ENCODE peak calls at places on chromosomes 1 and 21, in seven cellular contexts. F is sigmoid colon, C is uterus, V is stomach, O is HCT116, G is adrenal gland, A is K562. Q is an unnamed sample. For H3K36me3, the result is how much of the 10 kb centered on the place peaks cover.

GRCh38 chr1:39788758-39789570 is at the start of gene BMP8B:
- DNase-seq in F (peak), C (no peak), V (peak), O (peak), G (peak), A (peak), Q (peak)

GRCh38 chr1:241532173-241532553 is at the start of gene KMO:
- DNase-seq in F (no peak), C (no peak), V (no peak), O (no peak), G (peak), A (no peak), Q (no peak)

GRCh38 chr1:31775170-31775569 is 11.0 kb upstream of the ADGRB2 start:
- DNase-seq in F (no peak), C (no peak), V (no peak), O (no peak), G (no peak), A (no peak), Q (no peak)

GRCh38 chr1:150696590-150696989 is 364 bp downstream of the GOLPH3L start:
- DNase-seq in F (no peak), C (no peak), V (no peak), O (no peak), G (no peak), A (no peak), Q (no peak)

GRCh38 chr1:68149110-68149798 is 83.1 kb downstream of the WLS start:
- DNase-seq in F (no peak), C (no peak), V (no peak), O (no peak), G (no peak), A (no peak), Q (no peak)

GRCh38 chr1:47432071-47433036 is 5.5 kb upstream of the FOXD2 start:
- DNase-seq in F (peak), C (peak), V (peak), O (no peak), G (peak), A (peak), Q (peak)

GRCh38 chr1:179124866-179125265 is 43.0 kb downstream of the TOR3A start:
- DNase-seq in F (no peak), C (no peak), V (no peak), O (no peak), G (no peak), A (no peak), Q (no peak)

GRCh38 chr1:62054188-62054587 is 140.5 kb upstream of the L1TD1 start:
- DNase-seq in F (no peak), C (no peak), V (no peak), O (no peak), G (no peak), A (no peak), Q (no peak)

GRCh38 chr1:23664837-23665795 is 26.5 kb upstream of the RPL11 start:
- DNase-seq in F (no peak), C (no peak), V (no peak), O (peak), G (peak), A (no peak), Q (no peak)

GRCh38 chr1:26787381-26787705 is 407 bp upstream of the PIGV start:
- DNase-seq in F (no peak), C (no peak), V (peak), O (no peak), G (no peak), A (peak), Q (no peak)

GRCh38 chr1:93839307-93839706 is 39.7 kb downstream of the DNTTIP2 start:
- DNase-seq in F (no peak), C (no peak), V (no peak), O (no peak), G (peak), A (no peak), Q (no peak)

GRCh38 chr21:31098576-31099005 is 60.3 kb upstream of the KRTAP19-8 start:
- DNase-seq in F (peak), C (peak), V (peak), O (peak), G (peak), A (peak), Q (peak)

GRCh38 chr1:40783001-40783905 is at the start of gene KCNQ4:
- DNase-seq in F (peak), C (peak), V (peak), O (no peak), G (peak), A (peak), Q (peak)

GRCh38 chr1:203133969-203134725 is 6.6 kb downstream of the ADORA1 start:
- DNase-seq in F (peak), C (peak), V (no peak), O (no peak), G (no peak), A (no peak), Q (no peak)

GRCh38 chr1:37570528-37571334 is 14.0 kb downstream of the DNALI1 start:
- DNase-seq in F (no peak), C (no peak), V (no peak), O (no peak), G (no peak), A (no peak), Q (no peak)

GRCh38 chr1:37575692-37576091 is 19.0 kb downstream of the DNALI1 start:
- DNase-seq in F (no peak), C (no peak), V (no peak), O (no peak), G (no peak), A (no peak), Q (no peak)

GRCh38 chr1:37574834-37575479 is 18.2 kb downstream of the DNALI1 start:
- DNase-seq in F (no peak), C (no peak), V (no peak), O (no peak), G (no peak), A (no peak), Q (no peak)
- H3K36me3 ChIP-seq in F (half or more), C (under half), V (under half), O (half or more), G (half or more), A (half or more), Q (under half)

GRCh38 chr21:43693981-43694380 is 24.9 kb upstream of the PDXK start:
- DNase-seq in F (no peak), C (no peak), V (no peak), O (no peak), G (no peak), A (no peak), Q (no peak)
- H3K36me3 ChIP-seq in F (half or more), C (under half), V (under half), O (half or more), G (under half), A (half or more), Q (under half)

GRCh38 chr21:46217511-46218196 is 10.9 kb downstream of the LSS start:
- DNase-seq in F (peak), C (no peak), V (no peak), O (no peak), G (no peak), A (no peak), Q (no peak)

GRCh38 chr21:46216132-46216747 is 12.3 kb downstream of the LSS start:
- DNase-seq in F (peak), C (no peak), V (no peak), O (no peak), G (no peak), A (no peak), Q (no peak)

GRCh38 chr21:46213620-46214286 is 14.8 kb downstream of the LSS start:
- DNase-seq in F (peak), C (no peak), V (no peak), O (no peak), G (peak), A (no peak), Q (no peak)

GRCh38 chr21:46214478-46215340 is 13.9 kb downstream of the LSS start:
- DNase-seq in F (peak), C (no peak), V (no peak), O (no peak), G (no peak), A (no peak), Q (no peak)

DNA sequence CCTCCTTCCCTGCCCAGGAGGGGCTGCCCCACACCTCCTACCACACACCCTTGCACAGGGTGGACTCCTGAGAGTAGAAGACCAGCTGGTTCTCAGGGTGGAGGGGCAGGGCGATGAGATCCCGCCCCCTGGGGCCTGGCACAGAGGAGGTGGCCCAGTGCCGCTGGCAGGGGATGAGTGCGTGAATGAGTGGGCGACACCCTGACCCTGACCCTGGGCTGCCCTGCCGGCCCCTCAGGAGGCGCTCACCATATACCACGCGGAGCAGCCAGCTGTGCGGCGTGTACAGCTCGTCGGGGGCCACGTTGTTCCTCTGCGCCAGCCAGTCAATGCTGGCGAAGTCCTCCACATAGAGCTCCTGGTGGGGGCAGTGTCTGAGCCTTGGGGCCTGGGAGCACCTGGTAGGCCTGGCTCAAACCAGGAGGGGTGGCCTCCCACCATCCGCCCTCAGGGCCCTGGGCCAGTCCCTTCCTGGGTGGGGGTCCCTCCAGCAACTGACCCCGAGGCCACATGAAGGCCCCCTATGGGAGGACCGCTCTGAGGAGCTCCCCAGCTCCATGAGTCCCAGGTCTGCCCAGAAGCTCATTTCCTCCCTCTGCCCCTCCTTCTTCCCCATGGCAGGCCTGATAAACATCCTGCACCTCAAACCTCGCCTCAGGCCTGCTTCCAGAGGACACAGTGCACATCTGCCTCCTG is 13.0 kb downstream of the LSS start:
- DNase-seq in F (peak), C (no peak), V (no peak), O (no peak), G (no peak), A (no peak), Q (no peak)
- H3K36me3 ChIP-seq in F (half or more), C (under half), V (under half), O (under half), G (under half), A (half or more), Q (under half)

GRCh38 chr21:34091607-34092006 is 18.2 kb downstream of the MRPS6 start:
- DNase-seq in F (no peak), C (no peak), V (no peak), O (peak), G (no peak), A (peak), Q (no peak)

GRCh38 chr21:34091032-34091431 is 17.7 kb downstream of the MRPS6 start:
- DNase-seq in F (no peak), C (no peak), V (no peak), O (no peak), G (no peak), A (no peak), Q (no peak)

GRCh38 chr21:34094949-34095348 is 21.6 kb downstream of the MRPS6 start:
- DNase-seq in F (no peak), C (no peak), V (no peak), O (no peak), G (no peak), A (no peak), Q (no peak)

GRCh38 chr21:34092241-34092921 is 19.0 kb downstream of the MRPS6 start:
- DNase-seq in F (no peak), C (no peak), V (no peak), O (no peak), G (no peak), A (no peak), Q (no peak)

DNA sequence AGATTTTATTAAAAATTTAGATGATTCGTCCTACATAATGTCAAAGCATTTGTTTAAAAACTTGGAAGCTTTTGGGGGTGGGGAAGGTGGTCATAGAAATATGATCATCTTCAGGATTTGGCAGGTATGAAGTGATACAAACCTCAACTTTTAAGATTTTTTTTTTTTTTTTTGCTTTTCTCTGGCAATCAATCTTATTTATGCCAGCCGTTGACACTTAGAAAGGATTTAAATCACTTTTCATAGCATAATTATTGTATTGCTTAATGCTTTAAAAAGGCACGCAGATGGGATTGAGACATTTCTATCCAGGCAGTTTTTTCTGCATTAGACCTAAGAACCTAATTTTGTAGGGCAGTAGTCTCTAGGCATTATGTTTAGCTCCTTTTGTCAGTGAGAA is 19.7 kb downstream of the MRPS6 start:
- DNase-seq in F (no peak), C (no peak), V (no peak), O (no peak), G (no peak), A (no peak), Q (no peak)
- H3K36me3 ChIP-seq in F (under half), C (under half), V (under half), O (under half), G (under half), A (half or more), Q (under half)

DNA sequence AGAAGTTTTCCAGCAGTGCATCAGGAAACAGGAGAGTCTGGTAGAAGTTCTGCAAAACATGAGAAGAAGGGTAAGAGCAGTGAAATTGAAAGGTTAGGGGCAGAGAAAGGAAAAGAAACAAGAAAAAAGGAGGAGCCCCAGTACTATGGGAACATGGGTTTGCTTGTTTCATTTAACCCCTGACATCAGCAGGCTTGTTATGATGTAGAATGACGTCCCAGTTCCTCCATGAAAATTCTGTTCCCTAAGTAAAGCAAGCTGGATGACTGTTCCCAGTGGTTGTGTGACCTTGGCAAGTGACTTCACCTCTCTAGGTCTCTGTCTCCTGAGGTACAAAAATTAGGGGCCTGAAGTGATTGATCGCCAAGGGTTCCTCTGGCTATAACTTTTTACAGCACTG is 268.7 kb upstream of the SGIP1 start:
- DNase-seq in F (no peak), C (no peak), V (no peak), O (no peak), G (no peak), A (no peak), Q (no peak)
- H3K36me3 ChIP-seq in F (under half), C (under half), V (under half), O (under half), G (under half), A (under half), Q (under half)

Q was measured in Caco-2.